ENCODE peak calls at places on chromosomes 6 and 20, in five cellular contexts. F is H1, M is IMR-90, Q is mesendoderm, W is H9. Z is an unnamed sample. For H3K27me3, the result is how much of the 10 kb centered on the place peaks cover.

GRCh38 chr20:22495789-22496188 is 88.6 kb downstream of the FOXA2 start:
- DNase-seq in F (no peak), M (no peak), Q (no peak), W (no peak), Z (no peak)

GRCh38 chr6:8006208-8006607 is 58.0 kb downstream of the BLOC1S5 start:
- DNase-seq in F (no peak), M (peak), Q (no peak), W (no peak), Z (peak)

GRCh38 chr6:22367331-22367730 is 70.5 kb upstream of the PRL start:
- DNase-seq in F (no peak), M (peak), Q (no peak), W (no peak), Z (no peak)

GRCh38 chr20:56433880-56434255 is 21.8 kb downstream of the CASS4 start:
- DNase-seq in F (no peak), M (peak), Q (no peak), W (no peak), Z (peak)

GRCh38 chr20:37545516-37545915 is 17.8 kb upstream of the BLCAP start:
- DNase-seq in F (no peak), M (no peak), Q (no peak), W (no peak), Z (peak)

GRCh38 chr20:5113615-5113986 is 6.2 kb downstream of the PCNA start:
- DNase-seq in F (no peak), M (no peak), Q (no peak), W (no peak), Z (no peak)

GRCh38 chr6:166027761-166028160 is 139.9 kb downstream of the TBXT start:
- DNase-seq in F (no peak), M (peak), Q (no peak), W (no peak), Z (no peak)

GRCh38 chr6:88166493-88166900 is 350 bp upstream of the CNR1 start:
- DNase-seq in F (no peak), M (no peak), Q (peak), W (no peak), Z (no peak)

GRCh38 chr20:22805219-22805618 is 220.8 kb upstream of the FOXA2 start:
- DNase-seq in F (no peak), M (peak), Q (peak), W (peak), Z (peak)

GRCh38 chr6:129730477-129731165 is 20.6 kb upstream of the ARHGAP18 start:
- DNase-seq in F (no peak), M (no peak), Q (no peak), W (no peak), Z (peak)

GRCh38 chr20:23603321-23603720 is 2.4 kb downstream of the CST9 start:
- DNase-seq in F (no peak), M (no peak), Q (no peak), W (no peak), Z (no peak)

GRCh38 chr6:158211273-158212055 is 43.3 kb downstream of the GTF2H5 start:
- DNase-seq in F (no peak), M (peak), Q (no peak), W (no peak), Z (peak)

GRCh38 chr20:33372993-33373441 is 28.3 kb downstream of the CDK5RAP1 start:
- DNase-seq in F (no peak), M (peak), Q (no peak), W (no peak), Z (no peak)

GRCh38 chr6:2132416-2132815 is 113.0 kb downstream of the GMDS start:
- DNase-seq in F (no peak), M (peak), Q (no peak), W (no peak), Z (no peak)

GRCh38 chr6:31948753-31949413 is 3.0 kb downstream of the CFB start:
- DNase-seq in F (no peak), M (peak), Q (no peak), W (no peak), Z (peak)

GRCh38 chr20:30485331-30486102 is 771.9 kb upstream of the DEFB115 start:
- DNase-seq in F (no peak), M (no peak), Q (no peak), W (no peak), Z (no peak)

GRCh38 chr20:62405108-62405980 is 1.7 kb downstream of the CABLES2 start:
- DNase-seq in F (no peak), M (peak), Q (peak), W (peak), Z (peak)

GRCh38 chr6:82617648-82618047 is 254.0 kb downstream of the TPBG start:
- DNase-seq in F (no peak), M (no peak), Q (no peak), W (no peak), Z (no peak)

GRCh38 chr6:82619573-82619972 is 256.0 kb downstream of the TPBG start:
- DNase-seq in F (no peak), M (no peak), Q (no peak), W (no peak), Z (no peak)

GRCh38 chr6:82614518-82614917 is 250.9 kb downstream of the TPBG start:
- DNase-seq in F (no peak), M (no peak), Q (no peak), W (no peak), Z (no peak)

GRCh38 chr6:82612475-82612874 is 248.9 kb downstream of the TPBG start:
- DNase-seq in F (no peak), M (no peak), Q (peak), W (no peak), Z (no peak)

DNA sequence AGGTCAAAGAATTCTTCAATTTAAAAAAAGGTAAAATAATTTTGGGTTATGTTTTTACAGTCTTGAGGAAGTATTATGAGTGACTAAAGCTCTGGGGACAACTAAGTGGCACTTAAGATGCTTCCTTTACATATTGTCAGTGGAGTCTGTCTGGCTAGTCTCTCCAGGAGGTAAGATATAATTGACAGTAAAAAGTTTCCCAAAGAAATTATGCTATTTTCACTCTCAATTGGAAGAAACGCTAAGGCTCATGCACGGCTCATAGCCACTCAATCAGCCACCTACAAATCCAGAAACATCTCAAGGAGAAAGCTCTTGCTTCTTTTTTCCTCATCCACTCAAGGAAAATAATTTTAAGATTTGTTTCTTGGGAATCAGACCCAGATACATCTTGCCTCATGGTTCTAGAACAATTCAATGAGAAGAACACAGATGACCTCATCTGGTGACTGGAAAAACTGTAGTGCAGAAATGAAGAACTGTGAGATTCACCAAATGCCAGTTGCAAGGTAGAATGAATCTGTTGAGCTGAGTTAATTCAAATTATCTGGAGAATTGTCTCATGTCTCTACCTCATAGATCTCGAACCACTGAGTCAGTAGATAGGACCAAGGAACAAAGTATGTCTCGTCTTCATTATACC is 252.9 kb downstream of the TPBG start:
- DNase-seq in F (no peak), M (peak), Q (peak), W (no peak), Z (no peak)
- H3K9ac ChIP-seq in F (no peak), M (no peak), Q (no peak), W (no peak), Z (no peak)

GRCh38 chr20:19802492-19803158 is 44.6 kb downstream of the RIN2 start:
- DNase-seq in F (no peak), M (peak), Q (peak), W (peak), Z (peak)

GRCh38 chr20:19807901-19808300 is 49.8 kb downstream of the RIN2 start:
- DNase-seq in F (no peak), M (peak), Q (no peak), W (no peak), Z (no peak)

GRCh38 chr20:19806806-19807691 is 49.0 kb downstream of the RIN2 start:
- DNase-seq in F (no peak), M (peak), Q (no peak), W (no peak), Z (no peak)

GRCh38 chr20:19799325-19799724 is 41.3 kb downstream of the RIN2 start:
- DNase-seq in F (no peak), M (no peak), Q (no peak), W (no peak), Z (no peak)

DNA sequence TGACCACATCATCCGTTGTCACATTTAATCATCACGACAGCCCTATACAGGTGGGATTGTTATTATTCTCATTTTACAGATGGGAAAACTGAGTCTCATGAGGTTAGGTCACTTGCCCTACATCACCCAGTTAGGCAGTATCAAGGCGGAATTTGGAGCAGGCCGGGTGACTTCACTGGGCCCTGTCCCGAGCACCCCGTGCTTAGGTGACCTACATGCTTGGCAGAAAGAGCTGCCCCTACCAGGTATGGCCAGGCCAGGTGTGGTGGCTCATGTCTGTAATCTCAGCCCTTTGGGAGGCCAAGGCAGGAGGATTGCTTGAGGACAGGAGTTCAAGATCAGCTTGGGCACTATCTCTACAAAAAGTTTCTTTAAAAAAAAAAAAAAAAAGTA is 44.0 kb downstream of the RIN2 start:
- DNase-seq in F (no peak), M (no peak), Q (no peak), W (no peak), Z (no peak)
- H2AK5ac ChIP-seq in F (no peak), M (peak), Q (no peak), W (no peak), Z (no peak)

GRCh38 chr6:28211840-28212509 is 13.1 kb upstream of the ZSCAN9 start:
- DNase-seq in F (no peak), M (no peak), Q (peak), W (peak), Z (no peak)
- H3K27me3 ChIP-seq in F (under half), M (under half), Q (under half), W (under half), Z (under half)

GRCh38 chr20:34873583-34874093 is 982 bp upstream of the GGT7 start:
- DNase-seq in F (no peak), M (no peak), Q (no peak), W (no peak), Z (no peak)
- H3K9ac ChIP-seq in F (no peak), M (no peak), Q (no peak), W (no peak), Z (no peak)

GRCh38 chr20:46562009-46562372 is 11.5 kb upstream of the OCSTAMP start:
- DNase-seq in F (no peak), M (no peak), Q (no peak), W (no peak), Z (no peak)

GRCh38 chr20:46564241-46564957 is 13.9 kb upstream of the OCSTAMP start:
- DNase-seq in F (no peak), M (no peak), Q (no peak), W (no peak), Z (peak)

GRCh38 chr20:46563848-46564197 is 13.4 kb upstream of the OCSTAMP start:
- DNase-seq in F (no peak), M (no peak), Q (no peak), W (no peak), Z (peak)

GRCh38 chr20:46562373-46563169 is 12.1 kb upstream of the OCSTAMP start:
- DNase-seq in F (peak), M (peak), Q (peak), W (peak), Z (peak)

DNA sequence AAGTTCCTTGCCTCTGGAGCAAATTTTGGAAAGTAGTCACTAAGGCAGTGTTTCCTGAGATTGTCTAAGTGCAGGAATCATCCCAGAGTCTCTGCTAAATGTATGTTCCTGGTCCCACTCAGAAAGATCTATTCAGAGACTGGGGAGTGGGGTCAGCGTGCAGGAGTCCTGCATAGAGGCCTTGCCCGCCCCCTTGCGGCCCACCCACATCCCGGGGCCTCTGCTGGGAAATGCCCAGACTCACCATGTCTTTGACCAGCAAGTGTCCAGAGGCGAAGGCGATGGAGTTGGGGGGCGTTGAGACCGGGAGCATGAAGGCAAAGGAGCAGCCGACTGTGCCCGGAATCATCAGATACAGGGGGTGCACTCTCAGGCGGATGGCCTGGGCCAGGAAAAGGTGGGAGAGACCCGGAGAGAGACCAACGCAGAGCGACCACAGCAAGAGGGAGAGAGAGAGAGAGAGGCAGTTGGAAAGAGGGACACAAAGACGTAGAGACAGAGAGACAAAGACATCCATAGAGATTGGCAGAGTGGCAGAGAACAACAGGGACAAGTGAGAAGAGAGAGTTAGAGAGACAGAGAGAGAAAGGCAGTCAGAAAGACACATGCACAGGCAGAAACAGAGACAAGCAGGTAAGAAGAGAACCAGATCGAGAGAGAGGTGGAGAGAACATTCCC is 12.9 kb upstream of the OCSTAMP start:
- DNase-seq in F (no peak), M (no peak), Q (peak), W (peak), Z (no peak)
- H2AK5ac ChIP-seq in F (peak), M (no peak), Q (no peak), W (no peak), Z (peak)

GRCh38 chr20:31824554-31825313 is 5.6 kb downstream of the MYLK2 start:
- DNase-seq in F (no peak), M (no peak), Q (no peak), W (no peak), Z (no peak)
- H3K27me3 ChIP-seq in F (under half), M (under half), Q (under half), W (under half), Z (under half)

DNA sequence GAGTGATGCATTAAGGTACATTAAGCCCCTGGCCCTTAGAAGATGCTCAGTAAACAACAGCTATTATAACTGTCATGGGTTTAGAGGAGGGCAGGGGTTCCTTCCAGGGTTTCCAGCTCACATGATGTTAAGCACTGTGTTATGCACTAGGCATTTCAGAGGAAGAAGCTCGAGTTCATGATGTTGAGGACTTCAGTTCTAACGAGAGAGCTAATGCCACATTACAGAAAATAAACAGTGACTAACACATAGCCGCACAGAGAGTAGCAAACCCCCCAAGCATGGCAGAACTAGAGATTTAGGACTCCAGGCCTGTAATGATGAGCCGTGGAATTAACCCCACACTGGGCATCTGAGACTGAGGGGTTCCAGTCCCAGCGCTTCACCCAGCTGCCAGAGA is 105.2 kb downstream of the UNC5CL start:
- DNase-seq in F (no peak), M (peak), Q (no peak), W (no peak), Z (no peak)
- H3K9ac ChIP-seq in F (no peak), M (no peak), Q (no peak), W (no peak), Z (no peak)

GRCh38 chr6:111565316-111566221 is 40.1 kb downstream of the TRAF3IP2 start:
- DNase-seq in F (no peak), M (no peak), Q (peak), W (peak), Z (no peak)
- H2AK5ac ChIP-seq in F (peak), M (peak), Q (no peak), W (no peak), Z (no peak)

DNA sequence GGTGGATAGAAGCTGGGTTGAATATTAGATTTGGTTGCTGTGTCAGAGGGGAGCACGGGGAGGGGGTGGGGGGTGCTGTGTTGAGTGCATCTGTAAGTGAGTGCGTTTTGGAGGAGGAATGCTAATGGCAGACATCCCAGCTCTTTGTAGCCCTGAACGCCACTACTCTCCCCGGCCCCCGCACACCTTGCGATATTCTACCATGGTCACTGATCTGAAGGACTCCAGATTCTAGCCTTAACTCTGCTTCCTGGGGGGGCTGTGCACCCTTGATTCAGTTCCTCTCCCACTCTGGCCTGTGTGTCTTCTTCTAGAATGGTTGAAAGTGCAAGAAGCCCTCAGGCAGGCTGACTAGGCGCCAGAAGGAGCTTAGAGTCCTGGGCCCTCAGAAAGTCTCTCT is 7.1 kb downstream of the GLP1R start:
- DNase-seq in F (no peak), M (no peak), Q (no peak), W (no peak), Z (no peak)
- H3K27me3 ChIP-seq in F (under half), M (under half), Q (under half), W (under half), Z (under half)

DNA sequence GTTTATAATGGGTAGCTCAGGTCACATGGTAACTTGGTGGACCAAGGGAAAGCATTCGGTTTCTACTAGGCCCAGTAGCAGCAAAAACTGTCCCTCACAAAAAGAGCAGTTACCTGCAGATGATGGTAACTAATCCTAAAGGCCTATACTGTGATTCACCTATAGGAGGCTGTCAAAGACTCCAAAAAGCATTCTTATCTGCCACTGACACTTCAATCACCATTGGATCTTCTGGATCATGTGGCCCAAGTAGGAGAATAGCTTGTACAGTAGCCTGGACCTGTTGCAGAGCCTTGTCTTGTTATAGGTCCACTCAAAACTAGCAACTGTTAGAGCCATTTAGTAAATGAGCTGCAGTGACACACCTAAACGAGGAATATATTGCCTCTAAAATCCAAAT is 23.2 kb upstream of the FILIP1 start:
- DNase-seq in F (no peak), M (no peak), Q (peak), W (no peak), Z (no peak)
- H3K9ac ChIP-seq in F (no peak), M (no peak), Q (no peak), W (no peak), Z (no peak)

Z was measured in trophoblast cell.